ENCODE peak calls at places on chromosomes 1 and 21, in ten cellular contexts. E, C, A, N, T, F, U, O, M and B are unnamed samples.

GRCh38 chr1:167517535-167518330 is 596 bp downstream of the CD247 start:
- DNase-seq in E (peak), C (peak), A (no peak), N (no peak), T (no peak), F (no peak), U (no peak), O (no peak), M (no peak), B (peak)

GRCh38 chr1:207022996-207023679 is 9.4 kb downstream of the C1orf116 start:
- DNase-seq in E (no peak), C (no peak), A (no peak), N (no peak), T (no peak), F (no peak), U (no peak), O (no peak), M (no peak), B (no peak)

GRCh38 chr1:99621340-99621901 is 24.5 kb upstream of the PALMD start:
- DNase-seq in E (no peak), C (no peak), A (no peak), N (no peak), T (no peak), F (no peak), U (no peak), O (peak), M (no peak), B (peak)

GRCh38 chr1:230469271-230469670 is 43.1 kb upstream of the PGBD5 start:
- DNase-seq in E (no peak), C (no peak), A (no peak), N (no peak), T (no peak), F (no peak), U (no peak), O (no peak), M (no peak), B (no peak)

GRCh38 chr1:182206628-182207239 is 145.2 kb upstream of the ZNF648 start:
- DNase-seq in E (no peak), C (no peak), A (no peak), N (peak), T (peak), F (peak), U (no peak), O (no peak), M (peak), B (no peak)

GRCh38 chr1:119779869-119780356 is 11.2 kb upstream of the HMGCS2 start:
- DNase-seq in E (no peak), C (no peak), A (no peak), N (peak), T (no peak), F (no peak), U (no peak), O (no peak), M (peak), B (peak)

GRCh38 chr1:167273027-167273800 is 52.5 kb downstream of the POU2F1 start:
- DNase-seq in E (no peak), C (no peak), A (peak), N (no peak), T (no peak), F (no peak), U (peak), O (peak), M (peak), B (peak)

GRCh38 chr1:40423264-40423642 is 27.0 kb upstream of the ZFP69B start:
- DNase-seq in E (no peak), C (no peak), A (no peak), N (no peak), T (no peak), F (no peak), U (no peak), O (no peak), M (no peak), B (no peak)

GRCh38 chr1:66944330-66945274 is 19.8 kb downstream of the MIER1 start:
- DNase-seq in E (no peak), C (no peak), A (no peak), N (peak), T (no peak), F (no peak), U (peak), O (peak), M (peak), B (peak)

GRCh38 chr1:32342704-32343103 is 6.7 kb upstream of the MARCKSL1 start:
- DNase-seq in E (no peak), C (no peak), A (no peak), N (no peak), T (no peak), F (no peak), U (no peak), O (no peak), M (no peak), B (no peak)

GRCh38 chr1:161037661-161038522 is 872 bp downstream of the TSTD1 start:
- DNase-seq in E (peak), C (no peak), A (no peak), N (no peak), T (no peak), F (peak), U (no peak), O (no peak), M (no peak), B (peak)

GRCh38 chr1:46596846-46597245 is 7.2 kb downstream of the MKNK1 start:
- DNase-seq in E (no peak), C (no peak), A (no peak), N (no peak), T (no peak), F (no peak), U (no peak), O (no peak), M (no peak), B (no peak)

GRCh38 chr1:2322593-2323295 is 68.6 kb downstream of the MORN1 start:
- DNase-seq in E (peak), C (no peak), A (no peak), N (no peak), T (no peak), F (no peak), U (no peak), O (no peak), M (no peak), B (no peak)

GRCh38 chr1:2321258-2321657 is 70.1 kb downstream of the MORN1 start:
- DNase-seq in E (no peak), C (no peak), A (no peak), N (no peak), T (no peak), F (no peak), U (no peak), O (no peak), M (no peak), B (no peak)

GRCh38 chr1:2323575-2323974 is 67.8 kb downstream of the MORN1 start:
- DNase-seq in E (no peak), C (no peak), A (no peak), N (no peak), T (no peak), F (no peak), U (no peak), O (no peak), M (no peak), B (no peak)

GRCh38 chr1:2320760-2321159 is 70.6 kb downstream of the MORN1 start:
- DNase-seq in E (no peak), C (no peak), A (no peak), N (no peak), T (no peak), F (no peak), U (no peak), O (peak), M (no peak), B (no peak)

DNA sequence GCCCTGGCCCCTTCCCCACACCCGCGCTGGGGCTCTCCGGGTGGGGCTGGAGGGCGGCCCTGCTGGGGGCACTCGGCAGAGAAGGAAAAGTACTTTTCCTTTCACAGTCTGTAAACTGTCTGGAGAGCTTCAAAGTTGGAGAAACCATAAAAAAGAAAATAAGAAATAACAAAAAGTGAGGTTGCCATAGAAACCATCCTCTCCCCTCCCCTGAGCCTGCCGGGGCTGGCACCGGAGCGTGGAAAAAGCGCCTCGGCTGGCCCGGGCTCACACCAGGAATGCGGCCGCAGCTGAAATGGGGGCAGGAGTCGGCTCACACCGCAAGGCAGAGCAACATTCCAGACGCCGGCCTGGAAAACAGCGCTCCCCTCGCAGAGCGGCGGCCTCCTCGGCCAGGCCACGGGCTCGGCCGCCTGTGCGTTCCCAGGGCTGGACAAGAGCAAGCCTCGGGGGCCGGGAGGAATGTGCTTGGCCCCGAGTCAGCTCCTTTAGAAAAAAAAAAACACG is 69.2 kb downstream of the MORN1 start:
- DNase-seq in E (peak), C (no peak), A (peak), N (peak), T (peak), F (peak), U (no peak), O (no peak), M (peak), B (peak)
- H3K4me3 ChIP-seq in E (peak), C (no peak), A (no peak), N (peak), T (no peak), F (no peak), U (no peak), O (no peak), M (no peak), B (no peak)

GRCh38 chr1:226436855-226437491 is 29.1 kb upstream of the PARP1 start:
- DNase-seq in E (no peak), C (no peak), A (no peak), N (no peak), T (peak), F (no peak), U (no peak), O (peak), M (no peak), B (no peak)

GRCh38 chr1:226441629-226442028 is 33.7 kb upstream of the PARP1 start:
- DNase-seq in E (no peak), C (no peak), A (no peak), N (no peak), T (peak), F (no peak), U (no peak), O (no peak), M (no peak), B (no peak)

GRCh38 chr1:226440512-226440911 is 32.6 kb upstream of the PARP1 start:
- DNase-seq in E (no peak), C (no peak), A (no peak), N (no peak), T (peak), F (no peak), U (no peak), O (no peak), M (no peak), B (no peak)

GRCh38 chr1:226436472-226436854 is 28.6 kb upstream of the PARP1 start:
- DNase-seq in E (no peak), C (no peak), A (no peak), N (no peak), T (no peak), F (no peak), U (no peak), O (no peak), M (no peak), B (no peak)

DNA sequence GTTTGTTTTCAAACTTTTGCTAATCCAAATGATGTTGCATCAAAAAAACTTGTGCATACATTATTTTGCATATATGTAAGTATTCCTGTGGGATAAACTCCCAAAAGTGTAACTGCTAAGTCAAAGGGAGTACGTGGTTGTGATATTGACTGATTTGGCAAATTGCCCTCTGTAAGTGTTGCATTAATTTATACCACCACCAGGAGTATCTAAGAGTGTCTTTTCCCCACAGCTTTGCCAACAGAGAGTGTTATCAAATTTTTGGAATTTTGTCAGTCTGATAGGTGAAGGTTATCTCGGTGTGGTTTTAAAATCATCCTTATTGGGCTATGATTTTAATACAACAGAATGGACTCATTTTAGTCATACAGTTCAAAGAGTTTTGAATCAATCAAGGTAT is 30.1 kb upstream of the PARP1 start:
- DNase-seq in E (no peak), C (no peak), A (no peak), N (no peak), T (no peak), F (no peak), U (no peak), O (no peak), M (peak), B (peak)
- TF ChIP-seq CTCF in E (peak), C (peak), A (no peak), N (no peak), T (no peak), F (peak), U (no peak), O (peak), M (peak), B (peak)

GRCh38 chr1:2209400-2210083 is 15.0 kb upstream of the FAAP20 start:
- DNase-seq in E (no peak), C (no peak), A (no peak), N (no peak), T (no peak), F (no peak), U (no peak), O (no peak), M (no peak), B (no peak)

GRCh38 chr1:2205191-2205952 is 10.8 kb upstream of the FAAP20 start:
- DNase-seq in E (peak), C (peak), A (no peak), N (peak), T (peak), F (peak), U (no peak), O (peak), M (peak), B (peak)

GRCh38 chr1:2204384-2205190 is 10.0 kb upstream of the FAAP20 start:
- DNase-seq in E (peak), C (no peak), A (no peak), N (peak), T (peak), F (peak), U (no peak), O (no peak), M (peak), B (no peak)

GRCh38 chr1:2208309-2209239 is 14.0 kb upstream of the FAAP20 start:
- DNase-seq in E (peak), C (no peak), A (peak), N (peak), T (no peak), F (no peak), U (no peak), O (peak), M (peak), B (peak)

GRCh38 chr1:2206813-2207488 is 12.4 kb upstream of the FAAP20 start:
- DNase-seq in E (no peak), C (no peak), A (no peak), N (peak), T (no peak), F (no peak), U (no peak), O (no peak), M (no peak), B (no peak)
- H3K4me3 ChIP-seq in E (peak), C (no peak), A (no peak), N (peak), T (no peak), F (no peak), U (peak), O (no peak), M (peak), B (no peak)

GRCh38 chr1:2528966-2529750 is 905 bp downstream of the HES5 start:
- DNase-seq in E (no peak), C (peak), A (no peak), N (no peak), T (no peak), F (peak), U (no peak), O (no peak), M (no peak), B (no peak)
- TF ChIP-seq CTCF in E (no peak), C (no peak), A (no peak), N (no peak), T (no peak), F (no peak), U (no peak), O (no peak), M (no peak), B (no peak)

GRCh38 chr1:58848818-58849411 is 65.1 kb upstream of the JUN start:
- DNase-seq in E (no peak), C (no peak), A (peak), N (peak), T (peak), F (peak), U (peak), O (peak), M (peak), B (peak)
- H3K4me3 ChIP-seq in E (no peak), C (no peak), A (no peak), N (no peak), T (no peak), F (no peak), U (no peak), O (no peak), M (no peak), B (no peak)

GRCh38 chr1:8379513-8380186 is 61.7 kb downstream of the SLC45A1 start:
- DNase-seq in E (no peak), C (no peak), A (no peak), N (no peak), T (peak), F (no peak), U (no peak), O (no peak), M (no peak), B (no peak)
- TF ChIP-seq CTCF in E (no peak), C (no peak), A (no peak), N (no peak), T (no peak), F (no peak), U (no peak), O (no peak), M (no peak), B (no peak)

GRCh38 chr1:21518774-21519455 is 9.7 kb downstream of the ALPL start:
- DNase-seq in E (no peak), C (no peak), A (no peak), N (no peak), T (no peak), F (peak), U (no peak), O (no peak), M (no peak), B (no peak)
- H3K4me3 ChIP-seq in E (no peak), C (no peak), A (no peak), N (no peak), T (no peak), F (no peak), U (no peak), O (no peak), M (no peak), B (no peak)

DNA sequence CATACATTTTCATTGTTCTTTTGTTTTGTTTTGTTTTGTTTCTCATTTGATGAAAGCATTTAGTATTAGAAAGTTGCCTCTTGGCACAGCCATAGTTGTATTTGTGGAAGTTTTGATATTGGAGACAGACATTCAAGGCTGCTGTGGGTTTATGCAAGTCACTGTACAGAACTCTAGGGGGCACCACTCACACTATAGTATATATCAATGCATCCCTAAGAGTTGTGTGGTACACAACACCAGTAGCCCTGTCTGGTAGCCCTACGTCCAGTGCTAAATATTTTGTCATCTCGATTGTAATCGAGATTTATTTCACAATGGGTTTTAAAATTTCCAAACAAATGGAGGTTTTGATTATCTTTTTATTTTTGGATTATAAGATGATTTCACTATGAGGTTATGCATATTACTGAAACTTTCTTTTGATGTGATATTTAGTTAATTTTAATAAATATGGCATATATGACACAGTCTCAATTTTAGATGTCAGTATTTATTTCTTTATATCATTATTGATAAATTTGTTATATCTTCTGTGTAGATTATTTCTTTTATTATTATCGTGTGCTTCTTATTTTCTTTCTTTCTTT is 112.2 kb downstream of the NR5A2 start:
- DNase-seq in E (no peak), C (no peak), A (peak), N (no peak), T (no peak), F (peak), U (peak), O (peak), M (peak), B (peak)
- TF ChIP-seq CTCF in E (peak), C (peak), A (peak), N (peak), T (no peak), F (peak), U (peak), O (peak), M (peak), B (peak)

DNA sequence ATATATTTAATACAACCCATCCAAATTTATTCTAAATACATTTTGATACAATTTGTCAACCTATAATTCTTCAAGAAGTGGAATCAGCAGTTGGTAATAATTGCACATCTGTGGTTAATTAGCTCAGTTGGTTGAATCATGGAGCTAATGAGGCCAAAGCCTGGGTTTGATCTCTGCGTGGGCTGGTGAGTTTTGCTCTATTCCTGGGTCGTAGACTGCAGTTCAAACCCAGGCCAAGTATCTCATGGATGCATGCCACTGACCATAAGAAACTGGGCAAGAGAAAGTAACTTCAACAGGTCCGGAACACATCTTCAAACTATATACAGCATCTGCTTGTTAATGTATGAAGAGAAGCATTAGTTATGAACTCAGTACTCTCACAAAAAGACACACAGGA is 779.7 kb downstream of the USP25 start:
- DNase-seq in E (no peak), C (no peak), A (peak), N (no peak), T (no peak), F (no peak), U (peak), O (no peak), M (peak), B (no peak)
- H3K4me3 ChIP-seq in E (no peak), C (no peak), A (no peak), N (no peak), T (no peak), F (no peak), U (no peak), O (no peak), M (no peak), B (no peak)